ENCODE peak calls at places on chromosome 1, in seven cellular contexts. S, M, J, Q, G, E and D are unnamed samples.

GRCh38 chr1:30693820-30694219 is 29.6 kb downstream of the MATN1 start:
- DNase-seq in S (no peak), M (no peak), J (no peak), Q (no peak), G (no peak), E (no peak), D (no peak)

GRCh38 chr1:227077783-227078182 is 137.7 kb downstream of the COQ8A start:
- DNase-seq in S (no peak), M (no peak), J (no peak), Q (no peak), G (no peak), E (no peak), D (no peak)

GRCh38 chr1:244280221-244280620 is 171.5 kb downstream of the ADSS2 start:
- DNase-seq in S (no peak), M (peak; percentile 55), J (no peak), Q (no peak), G (no peak), E (peak; percentile 36), D (no peak)

GRCh38 chr1:117590273-117590925 is 15.4 kb upstream of the TENT5C start:
- DNase-seq in S (no peak), M (peak; percentile 2), J (peak; percentile 12), Q (no peak), G (no peak), E (no peak), D (no peak)

GRCh38 chr1:3695326-3696217 is 43.3 kb downstream of the TP73 start:
- DNase-seq in S (no peak), M (peak; percentile 45), J (peak; percentile 4), Q (peak; percentile 69), G (no peak), E (peak; percentile 45), D (peak; percentile 81)

GRCh38 chr1:212109713-212110112 is 74.2 kb downstream of the DTL start:
- DNase-seq in S (no peak), M (no peak), J (peak; percentile 28), Q (no peak), G (no peak), E (no peak), D (no peak)

GRCh38 chr1:25194576-25195020 is 37.7 kb downstream of the SYF2 start:
- DNase-seq in S (peak; percentile 69), M (no peak), J (no peak), Q (no peak), G (no peak), E (no peak), D (no peak)

GRCh38 chr1:207711285-207711684 is 40.6 kb upstream of the CD46 start:
- DNase-seq in S (no peak), M (peak; percentile 43), J (peak; percentile 18), Q (peak; percentile 57), G (no peak), E (peak; percentile 37), D (no peak)

GRCh38 chr1:178684542-178685000 is 40.5 kb upstream of the RALGPS2 start:
- DNase-seq in S (no peak), M (peak; percentile 95), J (peak; percentile 96), Q (no peak), G (no peak), E (peak; percentile 93), D (no peak)

GRCh38 chr1:183070923-183071618 is 47.9 kb downstream of the LAMC1 start:
- DNase-seq in S (no peak), M (peak; percentile 94), J (peak; percentile 95), Q (no peak), G (no peak), E (peak; percentile 62), D (no peak)

GRCh38 chr1:25544819-25545218 is 1.4 kb downstream of the LDLRAP1 start:
- DNase-seq in S (no peak), M (peak; percentile 56), J (no peak), Q (no peak), G (no peak), E (no peak), D (no peak)

GRCh38 chr1:161884475-161884874 is 118.4 kb downstream of the ATF6 start:
- DNase-seq in S (no peak), M (no peak), J (no peak), Q (no peak), G (no peak), E (peak; percentile 32), D (no peak)

GRCh38 chr1:94672934-94673333 is 131.4 kb upstream of the F3 start:
- DNase-seq in S (no peak), M (peak; percentile 98), J (peak; percentile 99), Q (peak; percentile 54), G (no peak), E (no peak), D (peak; percentile 68)

GRCh38 chr1:201221201-201221846 is 30.7 kb downstream of the IGFN1 start:
- DNase-seq in S (no peak), M (no peak), J (no peak), Q (no peak), G (no peak), E (no peak), D (peak; percentile 49)

GRCh38 chr1:13513885-13514546 is at the start of gene LRRC38:
- DNase-seq in S (peak; percentile 47), M (no peak), J (no peak), Q (peak; percentile 43), G (no peak), E (peak; percentile 4), D (peak; percentile 64)

GRCh38 chr1:179034720-179035119 is 9.0 kb downstream of the FAM20B start:
- DNase-seq in S (no peak), M (peak; percentile 76), J (peak; percentile 88), Q (no peak), G (no peak), E (peak; percentile 45), D (no peak)

GRCh38 chr1:197195100-197195499 is 48.6 kb upstream of the ASPM start:
- DNase-seq in S (no peak), M (peak; percentile 31), J (peak; percentile 18), Q (no peak), G (no peak), E (no peak), D (no peak)

GRCh38 chr1:93702828-93703183 is 21.2 kb upstream of the BCAR3 start:
- DNase-seq in S (no peak), M (peak; percentile 37), J (no peak), Q (no peak), G (no peak), E (no peak), D (no peak)

GRCh38 chr1:24173638-24174325 is 13.3 kb downstream of the IFNLR1 start:
- DNase-seq in S (no peak), M (no peak), J (no peak), Q (no peak), G (no peak), E (no peak), D (no peak)

GRCh38 chr1:234768171-234768568 is 158.2 kb upstream of the IRF2BP2 start:
- DNase-seq in S (peak; percentile 30), M (no peak), J (no peak), Q (no peak), G (no peak), E (no peak), D (no peak)

GRCh38 chr1:165381745-165382530 is 25.4 kb upstream of the LMX1A start:
- DNase-seq in S (no peak), M (peak; percentile 45), J (no peak), Q (no peak), G (no peak), E (no peak), D (no peak)

GRCh38 chr1:26035959-26036755 is 9.8 kb downstream of the SLC30A2 start:
- DNase-seq in S (peak; percentile 87), M (peak; percentile 73), J (peak; percentile 53), Q (peak; percentile 94), G (peak; percentile 62), E (peak; percentile 75), D (peak; percentile 91)

GRCh38 chr1:64915381-64916274 is 50.7 kb downstream of the JAK1 start:
- DNase-seq in S (peak; percentile 45), M (peak; percentile 77), J (peak; percentile 94), Q (peak; percentile 78), G (no peak), E (peak; percentile 61), D (peak; percentile 87)